ENCODE peak calls at places on chromosome 1, in eight cellular contexts. B is naive thymus-derived CD8-positive, alpha-beta T cell; P is PC-3; L is GM06990; G is NCI-H2081; U is heart right ventricle; E is tibial artery; V is effector CD4-positive, alpha-beta T cell. H is an unnamed sample.

GRCh38 chr1:170562644-170563338 is 30.8 kb downstream of the GORAB start:
- DNase-seq in U (peak), B (no peak), V (no peak), L (no peak), G (no peak), E (peak), P (peak), H (peak)

GRCh38 chr1:24294228-24294672 is 24.9 kb upstream of the GRHL3 start:
- DNase-seq in B (no peak), L (no peak), G (no peak), U (no peak), V (no peak), P (peak), E (peak), H (peak)

GRCh38 chr1:217009376-217009775 is 286.1 kb upstream of the ESRRG start:
- DNase-seq in P (peak), E (no peak), G (no peak), V (no peak), U (no peak), B (no peak), L (no peak), H (no peak)

GRCh38 chr1:41355761-41356160 is 5.5 kb upstream of the FOXO6 start:
- DNase-seq in P (no peak), E (no peak), V (no peak), G (no peak), B (no peak), L (no peak), U (no peak), H (no peak)

GRCh38 chr1:199691540-199691939 is 336.0 kb upstream of the NR5A2 start:
- DNase-seq in B (no peak), L (no peak), E (no peak), P (peak), G (peak), V (no peak), U (no peak), H (no peak)

GRCh38 chr1:41342774-41343355 is 18.4 kb upstream of the FOXO6 start:
- DNase-seq in E (no peak), B (no peak), P (no peak), L (no peak), U (no peak), G (no peak), V (no peak), H (no peak)

GRCh38 chr1:191675991-191676783 is 482.1 kb upstream of the RGS18 start:
- DNase-seq in B (no peak), P (no peak), G (no peak), U (no peak), L (no peak), E (no peak), V (no peak), H (no peak)

GRCh38 chr1:914253-914890 is 9.4 kb upstream of the SAMD11 start:
- DNase-seq in G (no peak), E (no peak), V (no peak), U (no peak), L (no peak), P (no peak), B (no peak), H (peak)

GRCh38 chr1:53625049-53625448 is 113.9 kb downstream of the GLIS1 start:
- DNase-seq in L (no peak), V (no peak), E (peak), G (no peak), B (no peak), U (no peak), P (no peak), H (peak)

GRCh38 chr1:65069186-65069585 is 78.8 kb upstream of the AK4 start:
- DNase-seq in V (no peak), B (peak), U (no peak), L (no peak), P (no peak), G (no peak), E (no peak), H (no peak)

GRCh38 chr1:115210302-115210711 is 121.0 kb upstream of the TSPAN2 start:
- DNase-seq in E (no peak), G (no peak), U (no peak), L (no peak), B (no peak), V (no peak), P (peak), H (no peak)

GRCh38 chr1:115062542-115063004 is 26.7 kb downstream of the TSPAN2 start:
- DNase-seq in U (peak), V (peak), P (peak), L (peak), G (no peak), B (peak), E (no peak), H (peak)

GRCh38 chr1:43238104-43238503 is 31.7 kb upstream of the TMEM125 start:
- DNase-seq in G (peak), U (peak), E (peak), L (no peak), B (peak), P (peak), V (no peak), H (peak)

GRCh38 chr1:90347366-90347765 is 352.5 kb downstream of the ZNF326 start:
- DNase-seq in E (no peak), L (no peak), B (no peak), V (no peak), P (no peak), U (no peak), G (no peak), H (no peak)

GRCh38 chr1:21939650-21940374 is 2.7 kb upstream of the HSPG2 start:
- DNase-seq in V (no peak), L (no peak), B (no peak), E (peak), G (no peak), U (peak), P (peak), H (peak)

GRCh38 chr1:166855558-166855957 is 16.3 kb downstream of the POGK start:
- DNase-seq in E (no peak), P (no peak), U (no peak), G (no peak), L (no peak), V (no peak), B (no peak), H (no peak)

H was measured in psoas muscle.